ENCODE peak calls at places on chromosome 9, in seven cellular contexts. X, K, A, M, T, P and E are unnamed samples. For H3K4me1 and H3K27me3, the result is how much of the 10 kb centered on the place peaks cover.

GRCh38 chr9:1055156-1055555 is 5.0 kb downstream of the DMRT2 start:
- DNase-seq in K (no peak), T (no peak), A (no peak), X (no peak), P (no peak), M (no peak), E (no peak)

GRCh38 chr9:1231998-1232919 is 182.1 kb downstream of the DMRT2 start:
- DNase-seq in T (no peak), K (no peak), A (peak), P (peak), M (peak), X (peak), E (no peak)

GRCh38 chr9:92189782-92190535 is 74.7 kb upstream of the SPTLC1 start:
- DNase-seq in T (no peak), X (no peak), P (no peak), K (peak), A (no peak), M (no peak), E (no peak)

GRCh38 chr9:111572945-111573604 is 26.4 kb downstream of the PTGR1 start:
- DNase-seq in P (no peak), K (no peak), A (no peak), M (no peak), X (no peak), T (no peak), E (no peak)

GRCh38 chr9:95753762-95754465 is 121.6 kb upstream of the ERCC6L2 start:
- DNase-seq in T (no peak), A (no peak), K (no peak), X (no peak), P (no peak), M (peak), E (no peak)

GRCh38 chr9:85987236-85987635 is 46.3 kb downstream of the NAA35 start:
- DNase-seq in M (no peak), T (no peak), A (no peak), P (no peak), K (no peak), X (no peak), E (no peak)

GRCh38 chr9:110050925-110051355 is 157.0 kb downstream of the C9orf152 start:
- DNase-seq in M (peak), A (no peak), X (no peak), K (no peak), T (no peak), P (no peak), E (no peak)

GRCh38 chr9:113461943-113462342 is 1.6 kb upstream of the RGS3 start:
- DNase-seq in P (no peak), T (no peak), K (no peak), X (no peak), M (no peak), A (no peak), E (no peak)

GRCh38 chr9:32969270-32969669 is 32.2 kb downstream of the APTX start:
- DNase-seq in K (no peak), T (no peak), P (no peak), A (no peak), M (no peak), X (no peak), E (no peak)

GRCh38 chr9:70340572-70340971 is 73.9 kb downstream of the KLF9 start:
- DNase-seq in A (no peak), P (no peak), T (no peak), M (no peak), K (peak), X (no peak), E (no peak)

GRCh38 chr9:116959775-116960174 is 272.7 kb downstream of the TRIM32 start:
- DNase-seq in M (no peak), X (no peak), A (no peak), K (peak), P (no peak), T (no peak), E (peak)

GRCh38 chr9:99079542-99079941 is 25.4 kb upstream of the TGFBR1 start:
- DNase-seq in K (no peak), A (no peak), X (no peak), M (no peak), P (no peak), T (no peak), E (no peak)

GRCh38 chr9:134597041-134597913 is 44.3 kb upstream of the COL5A1 start:
- DNase-seq in X (no peak), K (no peak), M (no peak), T (no peak), P (no peak), A (no peak), E (no peak)

GRCh38 chr9:95157491-95158151 is 159.9 kb downstream of the FANCC start:
- DNase-seq in M (peak), T (no peak), K (no peak), A (peak), P (no peak), X (no peak), E (no peak)

GRCh38 chr9:4750021-4750673 is 9.1 kb upstream of the AK3 start:
- DNase-seq in K (peak), P (no peak), T (no peak), A (no peak), M (no peak), X (no peak), E (no peak)

GRCh38 chr9:115296831-115297565 is 179.0 kb upstream of the TNC start:
- DNase-seq in P (no peak), A (no peak), M (no peak), T (no peak), X (no peak), K (no peak), E (no peak)

GRCh38 chr9:136204838-136205706 is at the start of gene LHX3:
- DNase-seq in M (no peak), K (peak), P (no peak), T (no peak), X (no peak), A (no peak), E (no peak)

GRCh38 chr9:91711755-91712591 is 238.1 kb downstream of the ROR2 start:
- DNase-seq in X (no peak), P (peak), M (no peak), A (no peak), K (no peak), T (peak), E (no peak)

GRCh38 chr9:27198175-27198574 is 89.2 kb downstream of the TEK start:
- DNase-seq in K (peak), M (peak), P (no peak), T (no peak), X (no peak), A (no peak), E (no peak)

GRCh38 chr9:124352616-124353015 is 62.6 kb downstream of the PSMB7 start:
- DNase-seq in X (no peak), K (no peak), M (no peak), T (no peak), A (no peak), P (no peak), E (peak)

GRCh38 chr9:69470186-69470977 is 145.4 kb downstream of the ENTREP1 start:
- DNase-seq in T (no peak), K (no peak), A (no peak), X (peak), P (no peak), M (no peak), E (no peak)

GRCh38 chr9:135612981-135613910 is 26.1 kb downstream of the GLT6D1 start:
- DNase-seq in M (no peak), A (no peak), K (no peak), P (no peak), T (no peak), X (no peak), E (no peak)

GRCh38 chr9:135287627-135288026 is 192.0 kb upstream of the PPP1R26 start:
- DNase-seq in M (no peak), K (no peak), P (no peak), X (no peak), A (no peak), T (no peak), E (peak)

GRCh38 chr9:6955251-6955921 is 197.6 kb downstream of the KDM4C start:
- DNase-seq in M (no peak), T (no peak), K (peak), P (no peak), X (no peak), A (no peak), E (no peak)

GRCh38 chr9:79165006-79165405 is 406.8 kb upstream of the TLE4 start:
- DNase-seq in M (no peak), P (no peak), A (no peak), T (no peak), X (no peak), K (no peak), E (no peak)

GRCh38 chr9:131257266-131258025 is 18.9 kb downstream of the FAM78A start:
- DNase-seq in X (no peak), P (no peak), K (no peak), T (no peak), A (no peak), M (no peak), E (no peak)
- H3K4me1 ChIP-seq in X (under half), P (under half), K (under half), T (half or more), A (under half), M (under half), E (under half)

DNA sequence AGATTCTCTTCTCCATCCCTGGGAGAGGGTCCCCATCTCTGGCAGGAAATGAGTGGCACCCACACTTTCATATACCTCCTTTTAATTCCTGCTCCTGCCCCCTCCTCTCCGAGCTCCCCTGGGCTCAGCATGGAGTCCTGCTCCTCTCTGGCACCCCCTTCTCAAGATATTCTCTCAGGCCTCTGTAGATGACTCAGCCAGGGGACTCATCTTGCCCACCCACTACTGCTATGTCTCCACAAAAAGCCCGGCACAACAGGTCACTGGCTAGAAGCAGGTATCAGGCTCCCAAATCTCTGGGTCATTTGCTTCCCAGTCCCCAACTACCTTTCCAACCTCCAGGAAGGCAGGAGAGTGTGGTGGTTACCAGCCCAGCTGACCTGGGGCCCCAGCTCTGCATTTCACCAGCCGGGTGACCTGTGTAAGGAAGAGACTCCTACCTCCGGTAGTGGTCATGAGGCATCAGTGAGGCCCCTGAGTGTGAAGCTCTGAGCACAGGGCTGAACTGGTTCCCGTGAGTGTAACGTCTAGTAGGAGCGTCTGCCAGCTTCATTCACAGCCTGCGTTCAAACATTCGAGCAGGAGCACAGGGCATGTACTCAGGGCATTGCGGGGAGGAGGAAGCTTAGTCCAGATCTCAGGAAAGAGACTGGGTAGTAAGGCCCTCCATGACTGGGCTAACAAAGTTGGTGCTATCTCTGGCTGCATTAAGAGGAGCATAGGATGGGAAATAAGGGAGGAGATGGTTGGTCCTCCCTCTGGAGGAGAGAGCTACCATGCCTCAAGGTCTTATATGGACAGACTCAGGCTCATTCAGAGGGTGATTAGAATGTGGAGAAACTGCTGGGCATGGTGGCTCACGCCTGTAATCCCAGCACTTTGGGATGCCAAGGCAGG is 63.7 kb downstream of the LMX1B start:
- DNase-seq in K (peak), P (no peak), M (no peak), A (no peak), T (no peak), X (no peak), E (no peak)
- H3K27ac ChIP-seq in K (no peak), P (no peak), M (no peak), A (no peak), T (no peak), X (no peak), E (no peak)

GRCh38 chr9:133518706-133519105 is 6.1 kb downstream of the MYMK start:
- DNase-seq in A (no peak), K (no peak), P (no peak), M (no peak), X (no peak), T (no peak), E (no peak)

GRCh38 chr9:133516961-133517350 is 7.8 kb downstream of the MYMK start:
- DNase-seq in T (no peak), A (no peak), M (no peak), K (no peak), X (no peak), P (no peak), E (no peak)

GRCh38 chr9:133518193-133518592 is 6.6 kb downstream of the MYMK start:
- DNase-seq in T (no peak), P (no peak), K (no peak), X (no peak), M (no peak), A (no peak), E (no peak)

GRCh38 chr9:133516256-133516960 is 8.4 kb downstream of the MYMK start:
- DNase-seq in P (no peak), K (no peak), A (no peak), X (no peak), T (no peak), M (no peak), E (no peak)

GRCh38 chr9:133517711-133518110 is 7.0 kb downstream of the MYMK start:
- DNase-seq in X (no peak), P (no peak), A (no peak), T (no peak), M (no peak), K (no peak), E (no peak)
- H3K27me3 ChIP-seq in X (under half), P (under half), A (under half), T (under half), M (under half), K (under half), E (under half)

GRCh38 chr9:127131871-127132270 is 9.4 kb upstream of the ANGPTL2 start:
- DNase-seq in X (peak), A (no peak), M (no peak), K (no peak), T (no peak), P (no peak), E (no peak)

GRCh38 chr9:127135056-127135745 is 12.8 kb upstream of the ANGPTL2 start:
- DNase-seq in K (no peak), M (no peak), P (no peak), T (no peak), A (no peak), X (peak), E (no peak)

GRCh38 chr9:127132375-127132774 is 9.9 kb upstream of the ANGPTL2 start:
- DNase-seq in K (no peak), X (peak), M (no peak), P (no peak), A (no peak), T (no peak), E (no peak)

GRCh38 chr9:127132921-127133647 is 10.6 kb upstream of the ANGPTL2 start:
- DNase-seq in T (no peak), P (peak), X (peak), M (no peak), K (peak), A (peak), E (no peak)

GRCh38 chr9:127133739-127134167 is 11.3 kb upstream of the ANGPTL2 start:
- DNase-seq in X (peak), T (no peak), P (no peak), M (no peak), K (peak), A (peak), E (peak)
- H3K4me1 ChIP-seq in X (half or more), T (under half), P (half or more), M (under half), K (under half), A (under half), E (under half)